ENCODE peak calls at places on chromosomes 2 and 18, in nine cellular contexts. P is neural crest cell; Z is amniotic stem cell; Q is WTC11; U is LHCN-M2; B is NCI-H1092 treated with DMSO at 0.1 percent for 48 hours; A is hypothalamus; I is thyroid gland; X is stimulated activated CD4-positive, alpha-beta T cell treated with anti-CD3 and anti-CD28 coated beads, Interleukin-2, amount 100 ng/mL, for 4 hours. T is an unnamed sample.

GRCh38 chr2:36358317-36358659 is 2.7 kb downstream of the CRIM1 start:
- DNase-seq in I (no peak), Z (no peak), B (no peak), P (no peak), U (peak), A (no peak), X (no peak), Q (no peak), T (no peak)

GRCh38 chr2:151049746-151050145 is 211.9 kb downstream of the RBM43 start:
- DNase-seq in U (peak), Q (no peak), A (no peak), B (no peak), Z (peak), I (no peak), X (no peak), P (no peak), T (no peak)

GRCh38 chr18:32439802-32440201 is 30.9 kb downstream of the GAREM1 start:
- DNase-seq in A (peak), U (no peak), Z (no peak), B (peak), P (no peak), Q (peak), I (no peak), X (no peak), T (no peak)

GRCh38 chr2:202026507-202026906 is 7.1 kb upstream of the FZD7 start:
- DNase-seq in P (no peak), B (no peak), Q (no peak), U (no peak), A (no peak), Z (no peak), X (no peak), I (no peak), T (no peak)

GRCh38 chr2:233047206-233047605 is 12.9 kb upstream of the INPP5D start:
- DNase-seq in Q (no peak), A (no peak), I (no peak), X (no peak), U (no peak), Z (no peak), P (no peak), B (no peak), T (no peak)

GRCh38 chr2:136319651-136320050 is 201.7 kb upstream of the CXCR4 start:
- DNase-seq in X (no peak), Q (no peak), B (no peak), A (no peak), P (no peak), U (no peak), I (no peak), Z (no peak), T (no peak)

GRCh38 chr2:14700753-14701152 is 68.2 kb downstream of the LRATD1 start:
- DNase-seq in I (no peak), X (no peak), A (no peak), B (no peak), Z (no peak), Q (no peak), P (no peak), U (no peak), T (no peak)

GRCh38 chr2:109428281-109428680 is 185.5 kb downstream of the SEPTIN10 start:
- DNase-seq in X (no peak), I (no peak), Z (no peak), A (no peak), P (no peak), U (no peak), Q (no peak), B (no peak), T (no peak)

GRCh38 chr18:45175505-45175904 is 439.8 kb upstream of the SLC14A2 start:
- DNase-seq in I (no peak), Q (no peak), X (no peak), Z (no peak), A (no peak), U (no peak), B (no peak), P (no peak), T (no peak)

GRCh38 chr2:20173064-20173463 is 51.9 kb downstream of the SDC1 start:
- DNase-seq in P (no peak), B (no peak), I (peak), X (no peak), Q (no peak), U (no peak), Z (no peak), A (no peak), T (no peak)

GRCh38 chr2:88069117-88069516 is 1.5 kb downstream of the SMYD1 start:
- DNase-seq in Z (no peak), B (no peak), Q (no peak), P (no peak), X (no peak), U (no peak), A (no peak), I (no peak), T (no peak)

GRCh38 chr18:74493689-74494088 is 2.5 kb upstream of the CNDP2 start:
- DNase-seq in A (peak), U (peak), Z (no peak), I (peak), X (peak), Q (peak), P (no peak), B (peak), T (peak)

GRCh38 chr2:173759959-173760358 is 205.2 kb downstream of the SP3 start:
- DNase-seq in A (no peak), I (no peak), X (no peak), Q (no peak), P (no peak), U (no peak), B (no peak), Z (no peak), T (no peak)

GRCh38 chr2:222939208-222939846 is 78.5 kb downstream of the ACSL3 start:
- DNase-seq in Q (peak), Z (peak), B (peak), I (peak), U (peak), P (peak), X (peak), A (peak), T (peak)

GRCh38 chr2:176614930-176615329 is 345.7 kb downstream of the MTX2 start:
- DNase-seq in I (no peak), A (no peak), P (no peak), Z (no peak), B (no peak), X (no peak), Q (no peak), U (no peak), T (no peak)

T was measured in activated T-cell treated with anti-CD3 and anti-CD28 coated beads, Interleukin-2, amount 50 U/mL, for 4 hours.